ENCODE peak calls at places on chromosomes 7 and 10, in five cellular contexts. One of them, this sample, is unnamed.

GRCh38 chr10:12788277-12788676 is 213.2 kb downstream of the CCDC3 start:
- DNase-seq in T-helper 2 cell: no peak
- DNase-seq in stimulated activated CD8-positive, alpha-beta memory T cell treated with anti-CD3 and anti-CD28 coated beads, Interleukin-2, amount 100 ng/mL, for 1 hour: no peak
- DNase-seq in central memory CD8-positive, alpha-beta T cell: no peak
- DNase-seq in iris pigment epithelial cell: no peak
- DNase-seq in this sample: no peak

GRCh38 chr10:44975487-44976331 is 2.9 kb downstream of the DEPP1 start:
- DNase-seq in stimulated activated CD8-positive, alpha-beta memory T cell treated with anti-CD3 and anti-CD28 coated beads, Interleukin-2, amount 100 ng/mL, for 1 hour: no peak
- DNase-seq in central memory CD8-positive, alpha-beta T cell: no peak
- DNase-seq in iris pigment epithelial cell: peak; percentile 92
- DNase-seq in T-helper 2 cell: no peak
- DNase-seq in this sample: no peak

GRCh38 chr7:24381919-24382505 is 98.0 kb downstream of the NPY start:
- DNase-seq in central memory CD8-positive, alpha-beta T cell: no peak
- DNase-seq in iris pigment epithelial cell: peak; percentile 21
- DNase-seq in T-helper 2 cell: no peak
- DNase-seq in stimulated activated CD8-positive, alpha-beta memory T cell treated with anti-CD3 and anti-CD28 coated beads, Interleukin-2, amount 100 ng/mL, for 1 hour: no peak
- DNase-seq in this sample: no peak

GRCh38 chr10:112842832-112843360 is 107.2 kb upstream of the TCF7L2 start:
- DNase-seq in T-helper 2 cell: no peak
- DNase-seq in stimulated activated CD8-positive, alpha-beta memory T cell treated with anti-CD3 and anti-CD28 coated beads, Interleukin-2, amount 100 ng/mL, for 1 hour: no peak
- DNase-seq in iris pigment epithelial cell: peak; percentile 10
- DNase-seq in central memory CD8-positive, alpha-beta T cell: no peak
- DNase-seq in this sample: no peak

GRCh38 chr10:122331615-122332446 is 42.7 kb upstream of the PLEKHA1 start:
- DNase-seq in central memory CD8-positive, alpha-beta T cell: no peak
- DNase-seq in iris pigment epithelial cell: no peak
- DNase-seq in T-helper 2 cell: no peak
- DNase-seq in stimulated activated CD8-positive, alpha-beta memory T cell treated with anti-CD3 and anti-CD28 coated beads, Interleukin-2, amount 100 ng/mL, for 1 hour: no peak
- DNase-seq in this sample: no peak

GRCh38 chr7:45969940-45970339 is 48.9 kb upstream of the IGFBP3 start:
- DNase-seq in iris pigment epithelial cell: no peak
- DNase-seq in stimulated activated CD8-positive, alpha-beta memory T cell treated with anti-CD3 and anti-CD28 coated beads, Interleukin-2, amount 100 ng/mL, for 1 hour: no peak
- DNase-seq in T-helper 2 cell: no peak
- DNase-seq in central memory CD8-positive, alpha-beta T cell: no peak
- DNase-seq in this sample: no peak

GRCh38 chr10:126242352-126243260 is 145.7 kb downstream of the ADAM12 start:
- DNase-seq in iris pigment epithelial cell: peak; percentile 76
- DNase-seq in T-helper 2 cell: no peak
- DNase-seq in central memory CD8-positive, alpha-beta T cell: no peak
- DNase-seq in stimulated activated CD8-positive, alpha-beta memory T cell treated with anti-CD3 and anti-CD28 coated beads, Interleukin-2, amount 100 ng/mL, for 1 hour: no peak
- DNase-seq in this sample: peak; percentile 67

GRCh38 chr7:148153611-148154010 is 437.0 kb upstream of the C7orf33 start:
- DNase-seq in stimulated activated CD8-positive, alpha-beta memory T cell treated with anti-CD3 and anti-CD28 coated beads, Interleukin-2, amount 100 ng/mL, for 1 hour: no peak
- DNase-seq in T-helper 2 cell: no peak
- DNase-seq in iris pigment epithelial cell: no peak
- DNase-seq in central memory CD8-positive, alpha-beta T cell: no peak
- DNase-seq in this sample: no peak

GRCh38 chr10:107971411-107971810 is 806.9 kb upstream of the SORCS1 start:
- DNase-seq in stimulated activated CD8-positive, alpha-beta memory T cell treated with anti-CD3 and anti-CD28 coated beads, Interleukin-2, amount 100 ng/mL, for 1 hour: no peak
- DNase-seq in T-helper 2 cell: no peak
- DNase-seq in iris pigment epithelial cell: peak; percentile 7
- DNase-seq in central memory CD8-positive, alpha-beta T cell: no peak
- DNase-seq in this sample: no peak

GRCh38 chr7:25149844-25150243 is 24.8 kb upstream of the CYCS start:
- DNase-seq in T-helper 2 cell: no peak
- DNase-seq in iris pigment epithelial cell: no peak
- DNase-seq in central memory CD8-positive, alpha-beta T cell: no peak
- DNase-seq in stimulated activated CD8-positive, alpha-beta memory T cell treated with anti-CD3 and anti-CD28 coated beads, Interleukin-2, amount 100 ng/mL, for 1 hour: no peak
- DNase-seq in this sample: no peak

GRCh38 chr7:133742709-133743538 is 384.2 kb upstream of the LRGUK start:
- DNase-seq in iris pigment epithelial cell: peak; percentile 45
- DNase-seq in stimulated activated CD8-positive, alpha-beta memory T cell treated with anti-CD3 and anti-CD28 coated beads, Interleukin-2, amount 100 ng/mL, for 1 hour: no peak
- DNase-seq in T-helper 2 cell: no peak
- DNase-seq in central memory CD8-positive, alpha-beta T cell: no peak
- DNase-seq in this sample: no peak

GRCh38 chr10:121076760-121077159 is 225.6 kb downstream of the WDR11 start:
- DNase-seq in iris pigment epithelial cell: no peak
- DNase-seq in stimulated activated CD8-positive, alpha-beta memory T cell treated with anti-CD3 and anti-CD28 coated beads, Interleukin-2, amount 100 ng/mL, for 1 hour: no peak
- DNase-seq in central memory CD8-positive, alpha-beta T cell: no peak
- DNase-seq in T-helper 2 cell: no peak
- DNase-seq in this sample: no peak

GRCh38 chr10:32893431-32893830 is 64.6 kb downstream of the ITGB1 start:
- DNase-seq in T-helper 2 cell: no peak
- DNase-seq in stimulated activated CD8-positive, alpha-beta memory T cell treated with anti-CD3 and anti-CD28 coated beads, Interleukin-2, amount 100 ng/mL, for 1 hour: no peak
- DNase-seq in central memory CD8-positive, alpha-beta T cell: no peak
- DNase-seq in iris pigment epithelial cell: no peak
- DNase-seq in this sample: no peak

GRCh38 chr7:41881313-41882130 is 178.6 kb upstream of the INHBA start:
- DNase-seq in iris pigment epithelial cell: peak; percentile 31
- DNase-seq in T-helper 2 cell: no peak
- DNase-seq in stimulated activated CD8-positive, alpha-beta memory T cell treated with anti-CD3 and anti-CD28 coated beads, Interleukin-2, amount 100 ng/mL, for 1 hour: peak; percentile 38
- DNase-seq in central memory CD8-positive, alpha-beta T cell: peak; percentile 52
- DNase-seq in this sample: no peak

GRCh38 chr7:105691692-105692564 is 110.6 kb upstream of the EFCAB10 start:
- DNase-seq in stimulated activated CD8-positive, alpha-beta memory T cell treated with anti-CD3 and anti-CD28 coated beads, Interleukin-2, amount 100 ng/mL, for 1 hour: peak; percentile 33
- DNase-seq in central memory CD8-positive, alpha-beta T cell: peak; percentile 79
- DNase-seq in T-helper 2 cell: peak; percentile 31
- DNase-seq in iris pigment epithelial cell: peak; percentile 92
- DNase-seq in this sample: peak; percentile 79

This sample was measured in right atrium auricular region.